ENCODE peak calls at places on chromosomes 11 and 22, in eight cellular contexts. One of them, this sample, is unnamed.

GRCh38 chr11:132039521-132039920 is 669.1 kb downstream of the NTM start:
- DNase-seq in Peyer's patch: no peak
- DNase-seq in psoas muscle: no peak
- DNase-seq in fibroblast of pulmonary artery: no peak
- DNase-seq in uterus: no peak
- DNase-seq in body of pancreas: no peak
- DNase-seq in heart right ventricle: no peak
- DNase-seq in cardiac fibroblast: no peak
- DNase-seq in this sample: no peak

GRCh38 chr11:61445535-61445934 is 15.6 kb downstream of the SDHAF2 start:
- DNase-seq in Peyer's patch: no peak
- DNase-seq in psoas muscle: no peak
- DNase-seq in fibroblast of pulmonary artery: no peak
- DNase-seq in uterus: no peak
- DNase-seq in body of pancreas: no peak
- DNase-seq in heart right ventricle: no peak
- DNase-seq in cardiac fibroblast: no peak
- DNase-seq in this sample: no peak

GRCh38 chr11:48107188-48107704 is 109.4 kb upstream of the OR4B1 start:
- DNase-seq in Peyer's patch: peak
- DNase-seq in psoas muscle: no peak
- DNase-seq in fibroblast of pulmonary artery: no peak
- DNase-seq in uterus: no peak
- DNase-seq in body of pancreas: no peak
- DNase-seq in heart right ventricle: no peak
- DNase-seq in cardiac fibroblast: peak
- DNase-seq in this sample: no peak

GRCh38 chr11:76974179-76974891 is 59.9 kb upstream of the B3GNT6 start:
- DNase-seq in Peyer's patch: no peak
- DNase-seq in psoas muscle: no peak
- DNase-seq in fibroblast of pulmonary artery: no peak
- DNase-seq in uterus: no peak
- DNase-seq in body of pancreas: no peak
- DNase-seq in heart right ventricle: no peak
- DNase-seq in cardiac fibroblast: no peak
- DNase-seq in this sample: no peak

GRCh38 chr22:20021196-20022181 is 579 bp downstream of the TANGO2 start:
- DNase-seq in Peyer's patch: peak
- DNase-seq in psoas muscle: peak
- DNase-seq in fibroblast of pulmonary artery: peak
- DNase-seq in uterus: no peak
- DNase-seq in body of pancreas: peak
- DNase-seq in heart right ventricle: peak
- DNase-seq in cardiac fibroblast: peak
- DNase-seq in this sample: no peak

GRCh38 chr11:116928102-116928777 is 90.8 kb upstream of the APOA1 start:
- DNase-seq in Peyer's patch: peak
- DNase-seq in psoas muscle: no peak
- DNase-seq in fibroblast of pulmonary artery: no peak
- DNase-seq in uterus: no peak
- DNase-seq in body of pancreas: no peak
- DNase-seq in heart right ventricle: no peak
- DNase-seq in cardiac fibroblast: no peak
- DNase-seq in this sample: no peak

GRCh38 chr11:1825039-1825740 is 9.6 kb upstream of the SYT8 start:
- DNase-seq in Peyer's patch: peak
- DNase-seq in psoas muscle: peak
- DNase-seq in fibroblast of pulmonary artery: peak
- DNase-seq in uterus: no peak
- DNase-seq in body of pancreas: peak
- DNase-seq in heart right ventricle: no peak
- DNase-seq in cardiac fibroblast: no peak
- DNase-seq in this sample: peak

GRCh38 chr11:46026616-46027293 is 94.5 kb downstream of the PHF21A start:
- DNase-seq in Peyer's patch: no peak
- DNase-seq in psoas muscle: no peak
- DNase-seq in fibroblast of pulmonary artery: peak
- DNase-seq in uterus: no peak
- DNase-seq in body of pancreas: no peak
- DNase-seq in heart right ventricle: no peak
- DNase-seq in cardiac fibroblast: peak
- DNase-seq in this sample: no peak

GRCh38 chr11:10941429-10941828 is 83.6 kb upstream of the ZBED5 start:
- DNase-seq in Peyer's patch: no peak
- DNase-seq in psoas muscle: no peak
- DNase-seq in fibroblast of pulmonary artery: no peak
- DNase-seq in uterus: no peak
- DNase-seq in body of pancreas: no peak
- DNase-seq in heart right ventricle: no peak
- DNase-seq in cardiac fibroblast: no peak
- DNase-seq in this sample: no peak

GRCh38 chr22:37742374-37743092 is 45.7 kb downstream of the TRIOBP start:
- DNase-seq in Peyer's patch: peak
- DNase-seq in psoas muscle: peak
- DNase-seq in fibroblast of pulmonary artery: peak
- DNase-seq in uterus: peak
- DNase-seq in body of pancreas: no peak
- DNase-seq in heart right ventricle: no peak
- DNase-seq in cardiac fibroblast: peak
- DNase-seq in this sample: no peak

GRCh38 chr11:134266440-134266839 is 9.7 kb upstream of the GLB1L3 start:
- DNase-seq in Peyer's patch: no peak
- DNase-seq in psoas muscle: no peak
- DNase-seq in fibroblast of pulmonary artery: no peak
- DNase-seq in uterus: no peak
- DNase-seq in body of pancreas: no peak
- DNase-seq in heart right ventricle: no peak
- DNase-seq in cardiac fibroblast: no peak
- DNase-seq in this sample: no peak

GRCh38 chr11:131810511-131810910 is 440.1 kb downstream of the NTM start:
- DNase-seq in Peyer's patch: no peak
- DNase-seq in psoas muscle: no peak
- DNase-seq in fibroblast of pulmonary artery: no peak
- DNase-seq in uterus: no peak
- DNase-seq in body of pancreas: no peak
- DNase-seq in heart right ventricle: no peak
- DNase-seq in cardiac fibroblast: no peak
- DNase-seq in this sample: no peak

GRCh38 chr11:44899959-44900358 is 50.7 kb downstream of the TP53I11 start:
- DNase-seq in Peyer's patch: no peak
- DNase-seq in psoas muscle: no peak
- DNase-seq in fibroblast of pulmonary artery: peak
- DNase-seq in uterus: peak
- DNase-seq in body of pancreas: no peak
- DNase-seq in heart right ventricle: no peak
- DNase-seq in cardiac fibroblast: peak
- DNase-seq in this sample: peak

GRCh38 chr11:61885166-61885778 is 6.1 kb downstream of the FADS3 start:
- DNase-seq in Peyer's patch: no peak
- DNase-seq in psoas muscle: no peak
- DNase-seq in fibroblast of pulmonary artery: no peak
- DNase-seq in uterus: no peak
- DNase-seq in body of pancreas: no peak
- DNase-seq in heart right ventricle: no peak
- DNase-seq in cardiac fibroblast: no peak
- DNase-seq in this sample: no peak

GRCh38 chr22:44702479-44703219 is 645 bp downstream of the PRR5 start:
- DNase-seq in Peyer's patch: no peak
- DNase-seq in psoas muscle: no peak
- DNase-seq in fibroblast of pulmonary artery: peak
- DNase-seq in uterus: no peak
- DNase-seq in body of pancreas: peak
- DNase-seq in heart right ventricle: no peak
- DNase-seq in cardiac fibroblast: no peak
- DNase-seq in this sample: peak

GRCh38 chr11:94845622-94846021 is 77.5 kb downstream of the AMOTL1 start:
- DNase-seq in Peyer's patch: no peak
- DNase-seq in psoas muscle: no peak
- DNase-seq in fibroblast of pulmonary artery: no peak
- DNase-seq in uterus: no peak
- DNase-seq in body of pancreas: peak
- DNase-seq in heart right ventricle: no peak
- DNase-seq in cardiac fibroblast: peak
- DNase-seq in this sample: no peak

GRCh38 chr11:125871391-125872137 is 15.9 kb upstream of the HYLS1 start:
- DNase-seq in Peyer's patch: no peak
- DNase-seq in psoas muscle: no peak
- DNase-seq in fibroblast of pulmonary artery: peak
- DNase-seq in uterus: no peak
- DNase-seq in body of pancreas: peak
- DNase-seq in heart right ventricle: no peak
- DNase-seq in cardiac fibroblast: peak
- DNase-seq in this sample: peak

GRCh38 chr22:50696799-50697561 is 24.4 kb downstream of the SHANK3 start:
- DNase-seq in Peyer's patch: no peak
- DNase-seq in psoas muscle: peak
- DNase-seq in fibroblast of pulmonary artery: no peak
- DNase-seq in uterus: no peak
- DNase-seq in body of pancreas: no peak
- DNase-seq in heart right ventricle: no peak
- DNase-seq in cardiac fibroblast: no peak
- DNase-seq in this sample: peak

GRCh38 chr22:27800250-27801131 is 1.1 kb downstream of the MN1 start:
- DNase-seq in Peyer's patch: no peak
- DNase-seq in psoas muscle: peak
- DNase-seq in fibroblast of pulmonary artery: peak
- DNase-seq in uterus: peak
- DNase-seq in body of pancreas: no peak
- DNase-seq in heart right ventricle: no peak
- DNase-seq in cardiac fibroblast: peak
- DNase-seq in this sample: peak

GRCh38 chr11:102115557-102115956 is 5.3 kb downstream of the YAP1 start:
- DNase-seq in Peyer's patch: no peak
- DNase-seq in psoas muscle: no peak
- DNase-seq in fibroblast of pulmonary artery: peak
- DNase-seq in uterus: no peak
- DNase-seq in body of pancreas: peak
- DNase-seq in heart right ventricle: no peak
- DNase-seq in cardiac fibroblast: peak
- DNase-seq in this sample: no peak

GRCh38 chr11:73353422-73353821 is 22.8 kb upstream of the RELT start:
- DNase-seq in Peyer's patch: no peak
- DNase-seq in psoas muscle: no peak
- DNase-seq in fibroblast of pulmonary artery: no peak
- DNase-seq in uterus: no peak
- DNase-seq in body of pancreas: no peak
- DNase-seq in heart right ventricle: no peak
- DNase-seq in cardiac fibroblast: no peak
- DNase-seq in this sample: no peak

GRCh38 chr11:36156486-36157150 is 132.6 kb downstream of the COMMD9 start:
- DNase-seq in Peyer's patch: no peak
- DNase-seq in psoas muscle: no peak
- DNase-seq in fibroblast of pulmonary artery: peak
- DNase-seq in uterus: peak
- DNase-seq in body of pancreas: no peak
- DNase-seq in heart right ventricle: no peak
- DNase-seq in cardiac fibroblast: peak
- DNase-seq in this sample: no peak

DNA sequence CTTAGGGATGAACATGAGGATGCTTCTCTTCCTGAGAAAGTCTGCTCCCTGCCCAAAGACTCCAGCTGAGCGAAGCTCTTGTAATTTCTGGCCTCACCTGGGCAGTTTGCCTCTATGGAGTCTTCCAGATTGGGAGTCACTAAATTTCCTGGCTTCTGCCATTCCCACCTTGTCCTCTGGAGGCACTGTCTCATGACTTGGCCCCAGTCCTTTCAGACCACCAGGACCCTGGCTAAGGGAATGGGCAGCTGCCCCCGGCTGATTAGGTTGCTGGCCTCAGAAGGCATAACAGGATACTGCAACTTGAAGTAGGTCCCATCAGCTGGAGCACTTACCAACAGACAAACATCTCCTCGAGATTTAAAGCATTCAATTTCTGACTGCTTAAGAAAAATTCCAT is 128.1 kb upstream of the SPON1 start:
- DNase-seq in Peyer's patch: no peak
- DNase-seq in psoas muscle: no peak
- DNase-seq in fibroblast of pulmonary artery: no peak
- DNase-seq in uterus: no peak
- DNase-seq in body of pancreas: no peak
- DNase-seq in heart right ventricle: no peak
- DNase-seq in cardiac fibroblast: no peak
- DNase-seq in this sample: peak
- TF ChIP-seq CTCF in Peyer's patch: no peak
- TF ChIP-seq CTCF in psoas muscle: no peak
- TF ChIP-seq CTCF in fibroblast of pulmonary artery: peak
- TF ChIP-seq CTCF in uterus: no peak
- TF ChIP-seq CTCF in body of pancreas: no peak
- TF ChIP-seq CTCF in heart right ventricle: no peak
- TF ChIP-seq CTCF in cardiac fibroblast: peak
- TF ChIP-seq CTCF in this sample: peak

DNA sequence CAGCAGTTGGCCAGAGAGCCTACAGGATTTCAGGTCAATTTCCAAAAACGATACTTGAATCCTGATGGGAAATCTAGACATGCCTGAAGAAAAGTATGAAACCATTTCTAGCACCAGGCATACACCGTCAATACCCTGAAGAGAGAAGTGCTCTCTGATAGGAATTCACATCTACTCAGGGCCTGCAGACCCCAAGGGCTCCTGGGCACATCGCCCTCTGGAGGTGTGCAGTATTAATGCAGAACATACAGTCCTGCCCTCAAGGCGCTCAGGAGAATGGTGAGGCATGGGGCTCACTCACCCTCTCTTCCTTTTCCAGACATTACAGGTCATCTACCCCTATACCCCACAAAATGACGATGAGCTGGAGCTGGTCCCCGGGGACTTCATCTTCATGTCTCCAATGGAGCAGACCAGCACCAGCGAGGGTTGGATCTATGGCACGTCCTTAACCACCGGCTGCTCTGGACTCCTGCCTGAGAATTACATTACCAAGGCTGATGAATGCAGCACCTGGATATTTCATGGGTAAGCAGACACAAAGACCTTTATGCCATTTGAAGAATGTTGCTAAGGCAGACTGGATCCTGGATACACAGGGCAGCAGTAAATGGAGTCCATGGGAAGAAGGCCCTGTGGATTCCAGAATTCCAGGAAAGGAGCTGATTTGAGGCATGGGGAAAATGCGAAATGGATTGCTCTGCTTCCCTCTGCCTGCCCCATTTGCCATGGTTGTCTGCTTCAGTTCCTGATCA is 49.3 kb upstream of the CRTAM start:
- DNase-seq in Peyer's patch: no peak
- DNase-seq in psoas muscle: no peak
- DNase-seq in fibroblast of pulmonary artery: no peak
- DNase-seq in uterus: no peak
- DNase-seq in body of pancreas: no peak
- DNase-seq in heart right ventricle: no peak
- DNase-seq in cardiac fibroblast: no peak
- DNase-seq in this sample: no peak
- TF ChIP-seq CTCF in Peyer's patch: no peak
- TF ChIP-seq CTCF in psoas muscle: no peak
- TF ChIP-seq CTCF in fibroblast of pulmonary artery: peak
- TF ChIP-seq CTCF in uterus: no peak
- TF ChIP-seq CTCF in body of pancreas: no peak
- TF ChIP-seq CTCF in heart right ventricle: no peak
- TF ChIP-seq CTCF in cardiac fibroblast: peak
- TF ChIP-seq CTCF in this sample: peak

GRCh38 chr11:65672180-65672860 is 9.6 kb upstream of the RELA start:
- DNase-seq in Peyer's patch: no peak
- DNase-seq in psoas muscle: no peak
- DNase-seq in fibroblast of pulmonary artery: no peak
- DNase-seq in uterus: no peak
- DNase-seq in body of pancreas: no peak
- DNase-seq in heart right ventricle: no peak
- DNase-seq in cardiac fibroblast: no peak
- DNase-seq in this sample: no peak
- TF ChIP-seq CTCF in Peyer's patch: no peak
- TF ChIP-seq CTCF in psoas muscle: no peak
- TF ChIP-seq CTCF in fibroblast of pulmonary artery: no peak
- TF ChIP-seq CTCF in uterus: no peak
- TF ChIP-seq CTCF in body of pancreas: no peak
- TF ChIP-seq CTCF in heart right ventricle: no peak
- TF ChIP-seq CTCF in cardiac fibroblast: no peak
- TF ChIP-seq CTCF in this sample: no peak

GRCh38 chr11:41612415-41612814 is 153.0 kb upstream of the LRRC4C start:
- DNase-seq in Peyer's patch: no peak
- DNase-seq in psoas muscle: no peak
- DNase-seq in fibroblast of pulmonary artery: peak
- DNase-seq in uterus: no peak
- DNase-seq in body of pancreas: no peak
- DNase-seq in heart right ventricle: no peak
- DNase-seq in cardiac fibroblast: peak
- DNase-seq in this sample: no peak
- TF ChIP-seq CTCF in Peyer's patch: no peak
- TF ChIP-seq CTCF in psoas muscle: no peak
- TF ChIP-seq CTCF in fibroblast of pulmonary artery: peak
- TF ChIP-seq CTCF in uterus: no peak
- TF ChIP-seq CTCF in body of pancreas: peak
- TF ChIP-seq CTCF in heart right ventricle: no peak
- TF ChIP-seq CTCF in cardiac fibroblast: peak
- TF ChIP-seq CTCF in this sample: peak

This sample was measured in neural crest cell.